ENCODE peak calls at places on chromosomes 4 and X, in ten cellular contexts. P, E, O, W, V, S, F, G, R and K are unnamed samples. For H3K36me3, the result is how much of the 10 kb centered on the place peaks cover.

GRCh38 chr4:153641532-153641931 is 42.5 kb upstream of the TLR2 start:
- ATAC-seq in P (no peak), E (no peak), O (no peak), W (no peak), V (no peak), S (no peak), F (no peak), G (no peak), R (no peak), K (no peak)

GRCh38 chr4:119053997-119054396 is 81.6 kb upstream of the MYOZ2 start:
- ATAC-seq in P (no peak), E (peak), O (no peak), W (no peak), V (no peak), S (no peak), F (peak), G (no peak), R (no peak), K (no peak)

GRCh38 chr4:172270421-172270820 is 457.2 kb downstream of the GALNTL6 start:
- ATAC-seq in P (no peak), E (no peak), O (no peak), W (no peak), V (no peak), S (no peak), F (no peak), G (no peak), R (no peak), K (no peak)

GRCh38 chrX:151982217-151982616 is 7.7 kb upstream of the GABRE start:
- ATAC-seq in P (peak), E (no peak), O (peak), W (no peak), V (no peak), S (no peak), F (peak), G (no peak), R (peak), K (no peak)

GRCh38 chrX:10851809-10852208 is 231.4 kb upstream of the MID1 start:
- ATAC-seq in P (no peak), E (no peak), O (no peak), W (no peak), V (no peak), S (no peak), F (no peak), G (no peak), R (no peak), K (no peak)

GRCh38 chr4:177225605-177226004 is 84.1 kb upstream of the NEIL3 start:
- ATAC-seq in P (no peak), E (no peak), O (no peak), W (no peak), V (peak), S (no peak), F (no peak), G (no peak), R (no peak), K (no peak)

GRCh38 chr4:176489001-176489400 is 169.2 kb downstream of the SPCS3 start:
- ATAC-seq in P (no peak), E (no peak), O (no peak), W (no peak), V (no peak), S (no peak), F (no peak), G (no peak), R (no peak), K (no peak)

GRCh38 chr4:113101669-113102068 is 52.2 kb downstream of the ANK2 start:
- ATAC-seq in P (no peak), E (no peak), O (no peak), W (peak), V (no peak), S (no peak), F (no peak), G (no peak), R (no peak), K (no peak)

GRCh38 chr4:108398326-108398725 is 222.1 kb upstream of the RPL34 start:
- ATAC-seq in P (no peak), E (no peak), O (no peak), W (no peak), V (peak), S (no peak), F (no peak), G (no peak), R (no peak), K (no peak)

GRCh38 chr4:67743194-67743593 is 11.0 kb downstream of the GNRHR start:
- ATAC-seq in P (no peak), E (no peak), O (no peak), W (no peak), V (no peak), S (no peak), F (no peak), G (no peak), R (no peak), K (no peak)

GRCh38 chrX:53594354-53594753 is 92.2 kb downstream of the HUWE1 start:
- ATAC-seq in P (no peak), E (peak), O (no peak), W (peak), V (no peak), S (no peak), F (no peak), G (no peak), R (no peak), K (no peak)

GRCh38 chr4:84482564-84483563 is 16.2 kb downstream of the NKX6-1 start:
- ATAC-seq in P (no peak), E (peak), O (no peak), W (peak), V (no peak), S (no peak), F (peak), G (no peak), R (peak), K (no peak)

GRCh38 chr4:95255396-95256107 is 293.2 kb downstream of the UNC5C start:
- ATAC-seq in P (no peak), E (no peak), O (no peak), W (peak), V (no peak), S (no peak), F (peak), G (no peak), R (no peak), K (no peak)

GRCh38 chr4:77662396-77662795 is 56.8 kb downstream of the CXCL13 start:
- ATAC-seq in P (no peak), E (peak), O (no peak), W (no peak), V (no peak), S (no peak), F (no peak), G (no peak), R (no peak), K (no peak)

GRCh38 chr4:90184560-90184959 is 57.4 kb downstream of the CCSER1 start:
- ATAC-seq in P (no peak), E (peak), O (no peak), W (no peak), V (no peak), S (no peak), F (no peak), G (no peak), R (no peak), K (no peak)

DNA sequence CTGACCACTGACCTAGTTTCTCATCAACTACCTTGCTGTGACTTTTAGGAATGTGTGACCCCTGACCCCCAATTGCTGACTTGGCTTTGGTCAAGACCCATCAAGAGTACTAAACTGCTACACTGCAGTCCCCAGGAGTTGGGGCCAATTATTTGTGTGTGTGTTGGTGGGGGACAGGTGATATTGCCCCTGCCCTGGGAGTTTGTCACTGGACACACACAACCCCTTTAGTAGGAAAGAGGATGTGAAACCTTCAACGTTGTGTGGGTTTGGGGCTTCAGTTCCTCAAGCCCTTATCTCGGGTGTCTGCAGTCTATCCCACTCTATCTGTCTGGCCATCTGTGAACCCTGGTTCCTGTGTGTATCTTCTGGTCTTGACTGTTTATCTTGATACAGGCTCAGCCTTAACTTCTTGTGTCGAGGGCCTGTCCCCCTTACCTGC is 6.5 kb downstream of the SASH3 start:
- ATAC-seq in P (no peak), E (peak), O (no peak), W (no peak), V (no peak), S (no peak), F (no peak), G (no peak), R (no peak), K (no peak)
- H3K36me3 ChIP-seq in P (under half), E (under half), O (under half), W (under half), V (half or more), S (under half), F (under half), G (under half), R (under half), K (under half)

GRCh38 chrX:49186125-49187027 is at the start of gene PRICKLE3:
- ATAC-seq in P (peak), E (peak), O (peak), W (peak), V (peak), S (peak), F (peak), G (no peak), R (peak), K (peak)

GRCh38 chrX:49184294-49185061 is 1.7 kb downstream of the PRICKLE3 start:
- ATAC-seq in P (no peak), E (peak), O (peak), W (peak), V (no peak), S (peak), F (peak), G (peak), R (peak), K (peak)

GRCh38 chrX:49187028-49187394 is 838 bp upstream of the PRICKLE3 start:
- ATAC-seq in P (no peak), E (no peak), O (no peak), W (no peak), V (no peak), S (no peak), F (no peak), G (no peak), R (no peak), K (no peak)

GRCh38 chrX:49183701-49184281 is 2.4 kb downstream of the PRICKLE3 start:
- ATAC-seq in P (no peak), E (no peak), O (no peak), W (no peak), V (no peak), S (no peak), F (no peak), G (no peak), R (no peak), K (no peak)

DNA sequence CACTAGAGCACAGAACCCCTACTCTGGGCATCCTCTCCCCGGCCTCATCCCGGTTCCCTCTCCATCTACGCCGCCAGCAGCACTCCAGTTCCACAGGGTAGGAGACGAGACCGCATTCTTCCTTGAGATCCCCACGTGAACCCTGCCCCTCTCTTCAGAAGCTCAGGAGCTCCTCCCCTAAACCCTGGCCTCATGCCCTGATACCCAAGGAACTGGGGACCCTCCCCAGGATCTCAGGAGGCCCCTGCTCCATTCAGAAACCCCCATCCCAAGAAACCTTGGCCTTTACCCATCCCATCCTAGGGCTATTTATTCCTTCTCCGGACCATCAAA is 1.1 kb downstream of the PRICKLE3 start:
- ATAC-seq in P (no peak), E (no peak), O (no peak), W (no peak), V (no peak), S (peak), F (no peak), G (no peak), R (peak), K (no peak)
- H3K27ac ChIP-seq in P (no peak), E (no peak), O (peak), W (no peak), V (no peak), S (peak), F (peak), G (no peak), R (no peak), K (peak)

DNA sequence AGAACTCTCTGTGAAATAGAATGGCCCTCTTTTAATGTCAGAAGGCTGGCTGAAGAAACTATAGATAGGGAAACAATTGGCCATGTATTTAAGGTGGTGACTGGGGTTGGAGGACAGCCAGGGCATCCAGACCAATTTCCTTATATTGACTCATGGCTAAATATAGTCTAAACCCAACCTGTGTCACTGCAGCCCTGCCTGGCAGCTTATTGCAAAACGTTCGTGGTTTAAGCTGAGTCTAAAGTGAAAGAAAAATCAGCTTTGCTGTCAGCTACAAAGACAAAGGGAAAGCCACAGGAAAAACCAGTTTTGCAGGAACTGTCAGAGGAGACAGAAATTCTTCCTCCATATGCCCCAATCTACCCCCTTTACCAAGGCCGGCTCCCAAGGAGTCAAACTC is 902.8 kb upstream of the NDST4 start:
- ATAC-seq in P (no peak), E (no peak), O (no peak), W (no peak), V (peak), S (no peak), F (no peak), G (no peak), R (peak), K (no peak)
- H3K4me3 ChIP-seq in P (no peak), E (no peak), O (no peak), W (no peak), V (no peak), S (no peak), F (no peak), G (no peak), R (no peak), K (no peak)

DNA sequence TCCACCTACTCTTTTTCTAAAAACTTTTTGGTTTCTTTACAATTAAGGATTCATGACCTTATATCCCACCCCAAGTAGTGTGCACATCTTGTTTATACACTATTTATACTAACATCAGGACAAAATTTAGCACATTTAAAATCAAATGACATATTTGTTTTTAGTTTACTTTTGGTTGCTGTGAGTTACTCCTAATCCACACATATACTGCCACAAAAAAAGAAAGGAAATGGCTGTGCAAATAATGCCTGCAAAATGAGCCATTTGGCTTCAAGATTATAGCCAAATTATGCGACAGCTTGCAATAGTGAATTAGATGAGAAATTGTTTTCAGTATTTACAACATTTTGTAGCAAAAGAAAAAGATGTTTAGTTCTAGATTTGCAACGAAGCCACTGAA is 10.4 kb upstream of the ARHGEF38 start:
- ATAC-seq in P (no peak), E (no peak), O (peak), W (no peak), V (no peak), S (no peak), F (no peak), G (no peak), R (peak), K (no peak)
- H3K36me3 ChIP-seq in P (under half), E (under half), O (under half), W (under half), V (under half), S (under half), F (under half), G (under half), R (under half), K (under half)

DNA sequence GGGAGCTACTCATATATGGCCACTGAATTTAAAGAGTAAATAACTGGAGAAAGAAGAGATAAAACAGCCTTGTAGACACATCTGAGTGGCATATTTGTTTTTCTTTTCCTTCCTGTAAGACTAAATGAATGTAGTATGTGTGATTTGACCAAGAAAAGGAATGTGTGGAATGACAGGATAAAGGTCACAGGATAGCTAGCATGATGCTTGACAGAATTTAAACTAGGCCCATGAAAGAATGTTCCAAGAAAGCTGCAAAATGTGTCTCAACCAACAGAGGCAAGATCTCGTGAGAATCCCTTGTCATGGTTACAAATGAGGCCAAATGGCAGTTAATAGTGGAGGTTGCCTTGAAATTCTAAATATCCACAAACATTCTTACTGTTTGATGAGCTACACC is 137.0 kb downstream of the KCNIP4 start:
- ATAC-seq in P (peak), E (no peak), O (no peak), W (peak), V (no peak), S (no peak), F (no peak), G (no peak), R (no peak), K (no peak)
- H3K27ac ChIP-seq in P (no peak), E (no peak), O (no peak), W (no peak), V (no peak), S (no peak), F (no peak), G (no peak), R (no peak), K (no peak)

GRCh38 chr4:140140566-140140965 is 13.4 kb downstream of the MAML3 start:
- ATAC-seq in P (no peak), E (no peak), O (no peak), W (no peak), V (no peak), S (no peak), F (no peak), G (no peak), R (no peak), K (no peak)

GRCh38 chr4:140138428-140138827 is 15.6 kb downstream of the MAML3 start:
- ATAC-seq in P (no peak), E (peak), O (peak), W (no peak), V (no peak), S (peak), F (no peak), G (no peak), R (peak), K (no peak)

GRCh38 chr4:140144937-140145336 is 9.0 kb downstream of the MAML3 start:
- ATAC-seq in P (no peak), E (no peak), O (no peak), W (no peak), V (no peak), S (no peak), F (no peak), G (no peak), R (no peak), K (no peak)

GRCh38 chr4:140144050-140144449 is 9.9 kb downstream of the MAML3 start:
- ATAC-seq in P (no peak), E (no peak), O (no peak), W (no peak), V (no peak), S (no peak), F (no peak), G (no peak), R (no peak), K (no peak)

DNA sequence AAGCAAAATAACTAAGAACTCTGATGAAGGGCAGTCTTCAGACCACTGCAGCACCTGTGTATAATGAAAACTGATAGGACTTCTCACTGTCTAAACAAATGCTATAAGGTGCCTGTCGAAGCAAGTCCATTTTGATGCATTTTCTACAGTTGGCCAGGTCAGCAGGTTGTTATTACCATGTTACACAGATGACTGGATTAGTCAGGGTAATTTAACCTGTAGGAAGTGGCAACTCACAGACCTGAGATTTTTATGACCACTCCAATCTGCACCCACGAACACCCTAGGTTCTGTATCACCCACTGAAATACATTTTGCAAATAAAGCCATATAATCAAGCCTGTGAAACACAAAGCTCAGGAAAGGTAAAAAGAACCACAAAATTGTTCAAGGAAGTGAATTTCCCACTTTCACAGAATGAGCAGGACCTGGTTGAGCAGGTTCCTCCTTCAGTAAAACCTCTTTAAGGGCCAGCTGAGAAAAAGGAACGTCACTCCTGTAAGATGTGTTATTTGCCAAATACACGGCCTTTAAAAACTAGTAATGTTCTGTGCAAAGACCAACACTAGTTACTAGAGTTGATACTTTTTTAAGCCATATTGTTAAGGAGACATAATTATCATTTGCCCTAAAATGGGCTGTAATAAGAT is 12.7 kb downstream of the MAML3 start:
- ATAC-seq in P (no peak), E (peak), O (peak), W (no peak), V (no peak), S (no peak), F (no peak), G (no peak), R (peak), K (no peak)
- H3K4me3 ChIP-seq in P (no peak), E (no peak), O (no peak), W (no peak), V (no peak), S (no peak), F (no peak), G (no peak), R (no peak), K (no peak)

DNA sequence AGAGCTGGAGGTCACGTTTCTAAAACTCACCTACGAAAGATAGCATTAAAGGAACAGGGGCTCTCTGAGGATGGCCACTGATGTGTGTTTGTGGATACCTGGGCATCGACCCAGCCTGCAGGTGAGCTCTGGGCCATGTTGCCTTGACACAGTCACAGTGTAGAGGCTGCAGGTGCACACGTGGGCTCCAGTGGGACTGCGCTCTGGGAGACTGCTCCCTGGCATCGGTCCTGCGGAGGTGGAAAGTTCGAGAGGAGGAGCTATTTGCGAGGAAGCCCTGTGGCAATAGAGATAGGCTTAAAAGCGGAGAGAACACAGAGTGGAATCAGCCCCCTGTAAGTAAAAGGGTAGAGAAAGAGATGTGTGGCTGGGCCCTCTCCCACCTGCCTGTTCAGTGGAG is 12.3 kb upstream of the TADA2B start:
- ATAC-seq in P (no peak), E (no peak), O (no peak), W (no peak), V (no peak), S (no peak), F (no peak), G (no peak), R (no peak), K (no peak)
- H3K36me3 ChIP-seq in P (under half), E (under half), O (under half), W (half or more), V (half or more), S (under half), F (half or more), G (half or more), R (under half), K (half or more)

GRCh38 chr4:132124624-132124974 is 1024.5 kb upstream of the PCDH10 start:
- ATAC-seq in P (no peak), E (no peak), O (no peak), W (no peak), V (no peak), S (no peak), F (no peak), G (no peak), R (no peak), K (no peak)
- H3K27ac ChIP-seq in P (no peak), E (no peak), O (no peak), W (no peak), V (no peak), S (no peak), F (no peak), G (no peak), R (no peak), K (no peak)